ENCODE peak calls at places on chromosomes 4 and X, in six cellular contexts. One of them, this sample, is unnamed.

GRCh38 chr4:17580969-17581368 is 4.0 kb downstream of the LAP3 start:
- DNase-seq in CD4-positive, alpha-beta memory T cell: no peak
- DNase-seq in tibial artery: no peak
- DNase-seq in HL-60: no peak
- DNase-seq in fibroblast of pulmonary artery: peak; percentile 44
- DNase-seq in pancreas: no peak
- DNase-seq in this sample: no peak

GRCh38 chr4:128394778-128395177 is 107.2 kb upstream of the PGRMC2 start:
- DNase-seq in CD4-positive, alpha-beta memory T cell: no peak
- DNase-seq in tibial artery: peak; percentile 73
- DNase-seq in HL-60: no peak
- DNase-seq in fibroblast of pulmonary artery: no peak
- DNase-seq in pancreas: no peak
- DNase-seq in this sample: no peak

GRCh38 chrX:132483523-132483922 is 5.3 kb downstream of the MBNL3 start:
- DNase-seq in CD4-positive, alpha-beta memory T cell: no peak
- DNase-seq in tibial artery: no peak
- DNase-seq in HL-60: no peak
- DNase-seq in fibroblast of pulmonary artery: no peak
- DNase-seq in pancreas: no peak
- DNase-seq in this sample: no peak

GRCh38 chrX:153416781-153417180 is 5.5 kb downstream of the ZFP92 start:
- DNase-seq in CD4-positive, alpha-beta memory T cell: no peak
- DNase-seq in tibial artery: no peak
- DNase-seq in HL-60: no peak
- DNase-seq in fibroblast of pulmonary artery: no peak
- DNase-seq in pancreas: no peak
- DNase-seq in this sample: no peak

GRCh38 chrX:111560801-111561200 is 49.4 kb downstream of the SERTM2 start:
- DNase-seq in CD4-positive, alpha-beta memory T cell: no peak
- DNase-seq in tibial artery: no peak
- DNase-seq in HL-60: no peak
- DNase-seq in fibroblast of pulmonary artery: no peak
- DNase-seq in pancreas: no peak
- DNase-seq in this sample: no peak

GRCh38 chrX:129961180-129962083 is 21.0 kb upstream of the BCORL1 start:
- DNase-seq in CD4-positive, alpha-beta memory T cell: peak; percentile 56
- DNase-seq in tibial artery: no peak
- DNase-seq in HL-60: peak; percentile 78
- DNase-seq in fibroblast of pulmonary artery: no peak
- DNase-seq in pancreas: peak; percentile 70
- DNase-seq in this sample: peak; percentile 64

GRCh38 chr4:23085249-23085568 is 392.5 kb downstream of the GBA3 start:
- DNase-seq in CD4-positive, alpha-beta memory T cell: no peak
- DNase-seq in tibial artery: no peak
- DNase-seq in HL-60: no peak
- DNase-seq in fibroblast of pulmonary artery: no peak
- DNase-seq in pancreas: no peak
- DNase-seq in this sample: no peak

GRCh38 chrX:120517936-120518335 is 42.8 kb downstream of the CUL4B start:
- DNase-seq in CD4-positive, alpha-beta memory T cell: no peak
- DNase-seq in tibial artery: no peak
- DNase-seq in HL-60: no peak
- DNase-seq in fibroblast of pulmonary artery: peak; percentile 73
- DNase-seq in pancreas: no peak
- DNase-seq in this sample: no peak

GRCh38 chrX:24594531-24594930 is 52.6 kb downstream of the PCYT1B start:
- DNase-seq in CD4-positive, alpha-beta memory T cell: no peak
- DNase-seq in tibial artery: no peak
- DNase-seq in HL-60: no peak
- DNase-seq in fibroblast of pulmonary artery: no peak
- DNase-seq in pancreas: no peak
- DNase-seq in this sample: no peak

GRCh38 chr4:121072836-121073362 is 564 bp upstream of the NDNF start:
- DNase-seq in CD4-positive, alpha-beta memory T cell: no peak
- DNase-seq in tibial artery: peak; percentile 24
- DNase-seq in HL-60: no peak
- DNase-seq in fibroblast of pulmonary artery: no peak
- DNase-seq in pancreas: no peak
- DNase-seq in this sample: peak; percentile 62

GRCh38 chr4:90503677-90504076 is 376.5 kb downstream of the CCSER1 start:
- DNase-seq in CD4-positive, alpha-beta memory T cell: no peak
- DNase-seq in tibial artery: no peak
- DNase-seq in HL-60: no peak
- DNase-seq in fibroblast of pulmonary artery: no peak
- DNase-seq in pancreas: no peak
- DNase-seq in this sample: no peak

GRCh38 chrX:11770320-11770719 is 12.3 kb downstream of the MSL3 start:
- DNase-seq in CD4-positive, alpha-beta memory T cell: peak; percentile 69
- DNase-seq in tibial artery: no peak
- DNase-seq in HL-60: peak; percentile 54
- DNase-seq in fibroblast of pulmonary artery: peak; percentile 70
- DNase-seq in pancreas: peak; percentile 30
- DNase-seq in this sample: no peak

GRCh38 chrX:132986556-132986955 is 28.1 kb upstream of the HS6ST2 start:
- DNase-seq in CD4-positive, alpha-beta memory T cell: no peak
- DNase-seq in tibial artery: no peak
- DNase-seq in HL-60: no peak
- DNase-seq in fibroblast of pulmonary artery: no peak
- DNase-seq in pancreas: no peak
- DNase-seq in this sample: no peak

GRCh38 chr4:75696036-75696435 is 22.8 kb upstream of the G3BP2 start:
- DNase-seq in CD4-positive, alpha-beta memory T cell: peak; percentile 71
- DNase-seq in tibial artery: no peak
- DNase-seq in HL-60: no peak
- DNase-seq in fibroblast of pulmonary artery: no peak
- DNase-seq in pancreas: no peak
- DNase-seq in this sample: no peak

GRCh38 chr4:174629265-174629664 is 107.0 kb upstream of the HPGD start:
- DNase-seq in CD4-positive, alpha-beta memory T cell: no peak
- DNase-seq in tibial artery: no peak
- DNase-seq in HL-60: no peak
- DNase-seq in fibroblast of pulmonary artery: no peak
- DNase-seq in pancreas: no peak
- DNase-seq in this sample: no peak

GRCh38 chr4:70637239-70637920 is 8.8 kb downstream of the ENAM start:
- DNase-seq in CD4-positive, alpha-beta memory T cell: no peak
- DNase-seq in tibial artery: no peak
- DNase-seq in HL-60: no peak
- DNase-seq in fibroblast of pulmonary artery: no peak
- DNase-seq in pancreas: no peak
- DNase-seq in this sample: no peak

GRCh38 chr4:156505341-156505955 is 466.2 kb downstream of the PDGFC start:
- DNase-seq in CD4-positive, alpha-beta memory T cell: no peak
- DNase-seq in tibial artery: no peak
- DNase-seq in HL-60: peak; percentile 6
- DNase-seq in fibroblast of pulmonary artery: no peak
- DNase-seq in pancreas: no peak
- DNase-seq in this sample: no peak

GRCh38 chr4:41215155-41215554 is 813 bp upstream of the APBB2 start:
- DNase-seq in CD4-positive, alpha-beta memory T cell: no peak
- DNase-seq in tibial artery: no peak
- DNase-seq in HL-60: no peak
- DNase-seq in fibroblast of pulmonary artery: no peak
- DNase-seq in pancreas: no peak
- DNase-seq in this sample: no peak
- H3K4me3 ChIP-seq in CD4-positive, alpha-beta memory T cell: no peak overlapping the region
- H3K4me3 ChIP-seq in tibial artery: no peak overlapping the region
- H3K4me3 ChIP-seq in HL-60: no peak overlapping the region
- H3K4me3 ChIP-seq in fibroblast of pulmonary artery: no peak overlapping the region
- H3K4me3 ChIP-seq in pancreas: peak overlapping the region; percentile 86
- H3K4me3 ChIP-seq in this sample: no peak overlapping the region

GRCh38 chr4:101993002-101993840 is 202.7 kb downstream of the BANK1 start:
- DNase-seq in CD4-positive, alpha-beta memory T cell: no peak
- DNase-seq in tibial artery: no peak
- DNase-seq in HL-60: peak; percentile 41
- DNase-seq in fibroblast of pulmonary artery: peak; percentile 18
- DNase-seq in pancreas: no peak
- DNase-seq in this sample: no peak
- H3K4me3 ChIP-seq in CD4-positive, alpha-beta memory T cell: no peak overlapping the region
- H3K4me3 ChIP-seq in tibial artery: no peak overlapping the region
- H3K4me3 ChIP-seq in HL-60: no peak overlapping the region
- H3K4me3 ChIP-seq in fibroblast of pulmonary artery: no peak overlapping the region
- H3K4me3 ChIP-seq in pancreas: no peak overlapping the region
- H3K4me3 ChIP-seq in this sample: no peak overlapping the region

DNA sequence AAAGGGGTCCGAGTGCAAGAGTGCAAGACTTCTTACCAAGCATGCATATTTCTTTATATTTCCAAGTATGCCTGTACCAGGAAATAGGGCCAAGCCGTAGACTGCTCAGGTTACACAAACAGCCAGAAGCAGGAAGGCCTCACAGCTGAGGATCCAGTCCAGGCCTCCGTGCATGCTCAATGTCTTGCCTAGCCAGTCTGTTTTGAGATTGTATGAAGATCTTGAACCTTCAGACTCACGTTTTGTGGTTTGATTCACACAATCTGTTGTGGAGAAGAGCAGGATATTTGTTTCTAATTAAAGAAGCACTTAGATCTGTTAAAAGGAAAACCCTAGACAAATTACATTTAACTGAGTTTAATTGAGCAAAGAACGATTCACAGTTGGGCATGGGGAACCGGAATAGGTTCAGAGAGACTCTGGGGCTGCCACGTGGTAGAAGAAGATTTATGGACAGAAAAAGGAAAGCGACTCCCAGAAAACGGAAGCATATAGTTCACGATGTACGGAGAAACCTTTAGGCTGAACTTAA is 1.2 kb downstream of the MGST2 start:
- DNase-seq in CD4-positive, alpha-beta memory T cell: no peak
- DNase-seq in tibial artery: peak; percentile 33
- DNase-seq in HL-60: peak; percentile 77
- DNase-seq in fibroblast of pulmonary artery: peak; percentile 72
- DNase-seq in pancreas: peak; percentile 62
- DNase-seq in this sample: peak; percentile 74
- H3K4me3 ChIP-seq in CD4-positive, alpha-beta memory T cell: peak overlapping the region; percentile 37
- H3K4me3 ChIP-seq in tibial artery: peak overlapping the region; percentile 51
- H3K4me3 ChIP-seq in HL-60: peak overlapping the region; percentile 49
- H3K4me3 ChIP-seq in fibroblast of pulmonary artery: peak overlapping the region; percentile 65
- H3K4me3 ChIP-seq in pancreas: peak overlapping the region; percentile 44
- H3K4me3 ChIP-seq in this sample: peak overlapping the region; percentile 56

DNA sequence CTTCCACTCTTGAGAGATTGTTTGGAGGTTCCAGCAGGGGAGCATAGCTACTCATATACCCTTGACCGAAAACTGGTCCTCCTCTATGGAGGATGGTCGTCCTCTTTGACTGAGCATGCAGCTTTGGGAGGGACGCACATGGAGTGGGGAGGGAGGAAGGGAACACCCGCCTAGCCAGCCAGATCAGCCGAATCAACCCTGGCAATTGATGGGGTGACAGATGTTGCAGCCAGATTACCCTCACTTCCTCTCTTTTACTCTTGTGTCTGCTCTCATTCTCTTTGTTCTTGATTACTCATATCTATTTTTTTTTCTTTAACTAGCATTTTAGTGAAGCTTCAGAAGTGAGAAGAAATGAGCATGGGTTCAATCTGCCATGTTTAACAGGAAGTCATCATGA is 19.6 kb downstream of the MGST2 start:
- DNase-seq in CD4-positive, alpha-beta memory T cell: no peak
- DNase-seq in tibial artery: no peak
- DNase-seq in HL-60: no peak
- DNase-seq in fibroblast of pulmonary artery: no peak
- DNase-seq in pancreas: no peak
- DNase-seq in this sample: no peak
- H3K4me3 ChIP-seq in CD4-positive, alpha-beta memory T cell: no peak overlapping the region
- H3K4me3 ChIP-seq in tibial artery: no peak overlapping the region
- H3K4me3 ChIP-seq in HL-60: no peak overlapping the region
- H3K4me3 ChIP-seq in fibroblast of pulmonary artery: no peak overlapping the region
- H3K4me3 ChIP-seq in pancreas: no peak overlapping the region
- H3K4me3 ChIP-seq in this sample: no peak overlapping the region

This sample was measured in sigmoid colon.